ENCODE peak calls at places on chromosomes 12 and 14, in five cellular contexts. O, K, J, G and N are unnamed samples.

GRCh38 chr14:67031920-67032774 is 157.1 kb upstream of the GARIN2 start:
- DNase-seq in O (no peak), K (no peak), J (no peak), G (no peak), N (no peak)

GRCh38 chr12:6183689-6184441 is 16.3 kb upstream of the CD9 start:
- DNase-seq in O (peak), K (no peak), J (no peak), G (no peak), N (no peak)

GRCh38 chr12:15709524-15709923 is 79.7 kb downstream of the EPS8 start:
- DNase-seq in O (no peak), K (no peak), J (no peak), G (no peak), N (no peak)

GRCh38 chr12:78671295-78671694 is 193.3 kb upstream of the SYT1 start:
- DNase-seq in O (peak), K (peak), J (no peak), G (no peak), N (peak)

GRCh38 chr14:95515080-95515489 is 1.4 kb downstream of the SYNE3 start:
- DNase-seq in O (no peak), K (no peak), J (peak), G (peak), N (no peak)

GRCh38 chr12:24803406-24804245 is 145.3 kb downstream of the BCAT1 start:
- DNase-seq in O (no peak), K (no peak), J (no peak), G (no peak), N (no peak)

GRCh38 chr12:89861086-89861485 is 152.4 kb upstream of the ATP2B1 start:
- DNase-seq in O (no peak), K (peak), J (no peak), G (no peak), N (no peak)

GRCh38 chr12:116614194-116614885 is 55.2 kb downstream of the MAP1LC3B2 start:
- DNase-seq in O (no peak), K (peak), J (no peak), G (no peak), N (no peak)

GRCh38 chr14:54364555-54365415 is 32.0 kb upstream of the CDKN3 start:
- DNase-seq in O (peak), K (peak), J (peak), G (peak), N (no peak)

GRCh38 chr14:95023115-95023514 is 134.2 kb downstream of the DICER1 start:
- DNase-seq in O (no peak), K (no peak), J (no peak), G (no peak), N (no peak)

GRCh38 chr14:54606178-54606577 is 39.2 kb downstream of the SAMD4A start:
- DNase-seq in O (peak), K (no peak), J (peak), G (peak), N (no peak)

GRCh38 chr12:87596636-87597035 is 432.6 kb downstream of the C12orf50 start:
- DNase-seq in O (no peak), K (no peak), J (no peak), G (no peak), N (no peak)

GRCh38 chr12:95613021-95613420 is 61.7 kb upstream of the USP44 start:
- DNase-seq in O (no peak), K (peak), J (no peak), G (no peak), N (no peak)

GRCh38 chr14:74015178-74015577 is 3.9 kb downstream of the ENTPD5 start:
- DNase-seq in O (no peak), K (no peak), J (no peak), G (no peak), N (no peak)

GRCh38 chr12:66188584-66189475 is at the start of gene IRAK3:
- DNase-seq in O (peak), K (no peak), J (peak), G (peak), N (no peak)

GRCh38 chr12:109482491-109482890 is 5.1 kb downstream of the UBE3B start:
- DNase-seq in O (no peak), K (no peak), J (no peak), G (no peak), N (no peak)

GRCh38 chr12:97131220-97131981 is 224.3 kb downstream of the NEDD1 start:
- DNase-seq in O (no peak), K (no peak), J (no peak), G (no peak), N (no peak)

GRCh38 chr12:69389836-69390235 is 30.3 kb downstream of the YEATS4 start:
- DNase-seq in O (peak), K (no peak), J (no peak), G (no peak), N (peak)

GRCh38 chr14:59630281-59630963 is 53.8 kb upstream of the CCDC175 start:
- DNase-seq in O (peak), K (no peak), J (no peak), G (no peak), N (no peak)

GRCh38 chr12:66398931-66399625 is 96.8 kb downstream of the HELB start:
- DNase-seq in O (peak), K (peak), J (no peak), G (no peak), N (no peak)

GRCh38 chr14:67525389-67525788 is 7.7 kb upstream of the PLEKHH1 start:
- DNase-seq in O (no peak), K (no peak), J (no peak), G (no peak), N (no peak)

GRCh38 chr14:79011091-79011919 is 841.1 kb downstream of the NRXN3 start:
- DNase-seq in O (peak), K (peak), J (no peak), G (no peak), N (peak)

GRCh38 chr14:54225457-54225856 is 171.3 kb upstream of the CDKN3 start:
- DNase-seq in O (no peak), K (no peak), J (no peak), G (no peak), N (no peak)

GRCh38 chr12:80352476-80352875 is 91.6 kb upstream of the PTPRQ start:
- DNase-seq in O (peak), K (peak), J (no peak), G (no peak), N (no peak)

GRCh38 chr12:66740257-66740656 is 61.4 kb upstream of the GRIP1 start:
- DNase-seq in O (peak), K (peak), J (no peak), G (no peak), N (no peak)

GRCh38 chr14:23365353-23366162 is 586 bp upstream of the EFS start:
- DNase-seq in O (peak), K (peak), J (no peak), G (no peak), N (no peak)
- H3K4me3 ChIP-seq in O (peak), K (no peak), J (peak), G (peak), N (peak)

GRCh38 chr12:54167500-54167896 is 21.3 kb downstream of the SMUG1 start:
- DNase-seq in O (no peak), K (no peak), J (no peak), G (no peak), N (no peak)

GRCh38 chr12:54173066-54173726 is 15.6 kb downstream of the SMUG1 start:
- DNase-seq in O (no peak), K (peak), J (peak), G (peak), N (no peak)

GRCh38 chr12:54166543-54167499 is 22.0 kb downstream of the SMUG1 start:
- DNase-seq in O (no peak), K (no peak), J (no peak), G (no peak), N (no peak)

GRCh38 chr12:54172102-54172630 is 16.6 kb downstream of the SMUG1 start:
- DNase-seq in O (no peak), K (no peak), J (no peak), G (no peak), N (no peak)

DNA sequence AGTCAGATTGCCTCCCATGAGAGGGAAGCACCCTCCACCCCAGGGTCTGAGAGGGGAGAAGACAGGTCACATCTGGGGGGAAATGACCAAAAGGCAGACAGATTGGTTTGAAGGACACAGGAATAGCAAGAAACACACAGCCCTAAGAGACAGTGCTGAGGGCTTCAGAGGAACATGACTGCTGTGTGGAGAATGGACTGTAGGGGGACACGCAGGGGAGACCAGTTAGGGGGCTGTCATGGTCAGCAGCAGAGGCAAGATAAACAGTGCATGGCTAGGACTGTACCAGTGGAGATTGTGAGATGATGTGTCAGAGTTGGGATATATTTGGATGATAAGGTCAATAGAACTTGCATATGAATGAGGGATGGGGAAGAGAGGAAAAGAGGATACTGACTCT is 19.7 kb downstream of the SMUG1 start:
- DNase-seq in O (no peak), K (no peak), J (no peak), G (no peak), N (no peak)
- TF ChIP-seq CTCF in O (peak), K (no peak), J (no peak), G (no peak), N (peak)

GRCh38 chr12:63876980-63877379 is 32.5 kb downstream of the SRGAP1 start:
- DNase-seq in O (no peak), K (no peak), J (no peak), G (no peak), N (no peak)

GRCh38 chr12:63880742-63881141 is 36.2 kb downstream of the SRGAP1 start:
- DNase-seq in O (no peak), K (no peak), J (no peak), G (no peak), N (no peak)

GRCh38 chr12:63874897-63875296 is 30.4 kb downstream of the SRGAP1 start:
- DNase-seq in O (no peak), K (no peak), J (no peak), G (no peak), N (no peak)

GRCh38 chr12:63875703-63876102 is 31.2 kb downstream of the SRGAP1 start:
- DNase-seq in O (no peak), K (no peak), J (no peak), G (no peak), N (no peak)

DNA sequence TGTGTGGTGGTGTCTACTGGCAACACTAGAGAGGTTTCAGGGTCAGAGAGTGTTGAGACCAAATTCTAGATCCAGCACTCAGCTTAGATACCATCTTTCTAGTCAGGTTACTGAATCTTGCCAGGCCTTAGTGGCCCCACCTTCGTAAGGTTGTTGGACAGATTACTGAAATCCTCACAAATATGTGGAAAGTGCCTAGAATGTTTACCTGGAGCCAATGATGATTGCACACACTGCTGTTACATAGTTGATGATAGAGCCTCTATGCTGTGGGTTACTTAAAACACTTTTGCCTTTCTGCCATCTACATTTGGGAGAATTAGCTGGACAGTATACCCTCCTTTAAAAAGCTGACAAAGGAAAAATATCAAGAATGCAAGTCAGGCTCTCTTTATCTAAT is 33.2 kb downstream of the SRGAP1 start:
- DNase-seq in O (no peak), K (no peak), J (no peak), G (no peak), N (no peak)
- H3K27ac ChIP-seq in O (no peak), K (no peak), J (no peak), G (no peak), N (no peak)

GRCh38 chr14:91731986-91732385 is at the start of gene CATSPERB:
- DNase-seq in O (no peak), K (no peak), J (no peak), G (no peak), N (no peak)
- H3K4me3 ChIP-seq in O (no peak), K (no peak), J (no peak), G (no peak), N (no peak)

DNA sequence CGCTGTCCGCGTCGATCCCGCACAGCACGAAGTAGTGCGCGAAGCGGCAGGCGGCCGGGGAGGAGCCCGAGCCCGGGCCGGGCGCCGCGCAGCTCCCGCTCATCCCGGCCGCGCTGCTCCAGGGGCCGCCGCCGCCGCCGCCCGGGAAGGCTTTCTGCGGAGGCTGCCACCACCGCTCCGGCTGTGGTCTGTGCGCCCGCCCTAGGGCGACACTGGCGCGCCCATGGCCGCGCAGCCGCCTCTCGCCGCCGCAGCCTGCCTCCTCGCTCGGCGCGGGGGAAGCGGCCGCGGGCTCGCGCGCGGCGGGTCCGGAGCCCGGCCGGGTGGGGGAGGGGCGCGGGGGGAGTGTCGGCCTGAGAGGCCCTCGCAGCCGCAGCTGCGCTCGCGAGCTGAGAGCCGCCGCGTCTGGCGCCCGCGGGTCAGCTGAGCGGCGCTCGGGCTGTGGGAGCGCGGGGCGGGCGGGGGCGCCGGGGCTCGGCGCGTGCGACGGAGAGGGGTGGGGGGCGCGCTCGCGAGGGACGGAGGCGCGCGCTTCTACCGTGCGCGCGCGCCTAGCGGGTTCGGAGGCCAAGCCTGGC is at the start of gene DENND5B:
- DNase-seq in O (peak), K (peak), J (peak), G (peak), N (no peak)
- TF ChIP-seq CTCF in O (no peak), K (no peak), J (no peak), G (no peak), N (no peak)